ENCODE peak calls at places on chromosomes 5 and 9, in ten cellular contexts. One of them, this sample, is unnamed.

GRCh38 chr9:114207034-114207815 is 51.9 kb downstream of the COL27A1 start:
- DNase-seq in body of pancreas: no peak
- DNase-seq in suprapubic skin: no peak
- DNase-seq in heart left ventricle: peak
- DNase-seq in ovary: no peak
- DNase-seq in A549: peak
- DNase-seq in upper lobe of left lung: no peak
- DNase-seq in right lobe of liver: no peak
- DNase-seq in breast epithelium: peak
- DNase-seq in endothelial cell of umbilical vein: no peak
- DNase-seq in this sample: peak

GRCh38 chr5:161547573-161548471 is 1.3 kb upstream of the GABRB2 start:
- DNase-seq in body of pancreas: peak
- DNase-seq in suprapubic skin: peak
- DNase-seq in heart left ventricle: no peak
- DNase-seq in ovary: no peak
- DNase-seq in A549: peak
- DNase-seq in upper lobe of left lung: peak
- DNase-seq in right lobe of liver: no peak
- DNase-seq in breast epithelium: no peak
- DNase-seq in endothelial cell of umbilical vein: no peak
- DNase-seq in this sample: peak

GRCh38 chr5:93581738-93582414 is 857 bp upstream of the NR2F1-AS1 start:
- DNase-seq in body of pancreas: no peak
- DNase-seq in suprapubic skin: no peak
- DNase-seq in heart left ventricle: no peak
- DNase-seq in ovary: peak
- DNase-seq in A549: peak
- DNase-seq in upper lobe of left lung: no peak
- DNase-seq in right lobe of liver: no peak
- DNase-seq in breast epithelium: no peak
- DNase-seq in endothelial cell of umbilical vein: peak
- DNase-seq in this sample: no peak

GRCh38 chr9:96567203-96567700 is 52.4 kb downstream of the CDC14B start:
- DNase-seq in body of pancreas: no peak
- DNase-seq in suprapubic skin: peak
- DNase-seq in heart left ventricle: no peak
- DNase-seq in ovary: no peak
- DNase-seq in A549: no peak
- DNase-seq in upper lobe of left lung: no peak
- DNase-seq in right lobe of liver: no peak
- DNase-seq in breast epithelium: no peak
- DNase-seq in endothelial cell of umbilical vein: peak
- DNase-seq in this sample: no peak

GRCh38 chr5:158302029-158302428 is 443.1 kb upstream of the CLINT1 start:
- DNase-seq in body of pancreas: no peak
- DNase-seq in suprapubic skin: no peak
- DNase-seq in heart left ventricle: no peak
- DNase-seq in ovary: no peak
- DNase-seq in A549: no peak
- DNase-seq in upper lobe of left lung: no peak
- DNase-seq in right lobe of liver: no peak
- DNase-seq in breast epithelium: no peak
- DNase-seq in endothelial cell of umbilical vein: no peak
- DNase-seq in this sample: no peak

GRCh38 chr5:132000677-132001453 is 10.6 kb downstream of the ACSL6 start:
- DNase-seq in body of pancreas: no peak
- DNase-seq in suprapubic skin: peak
- DNase-seq in heart left ventricle: no peak
- DNase-seq in ovary: no peak
- DNase-seq in A549: no peak
- DNase-seq in upper lobe of left lung: no peak
- DNase-seq in right lobe of liver: no peak
- DNase-seq in breast epithelium: no peak
- DNase-seq in endothelial cell of umbilical vein: no peak
- DNase-seq in this sample: peak

GRCh38 chr5:160555836-160556660 is 134.4 kb downstream of the PTTG1 start:
- DNase-seq in body of pancreas: no peak
- DNase-seq in suprapubic skin: no peak
- DNase-seq in heart left ventricle: no peak
- DNase-seq in ovary: no peak
- DNase-seq in A549: no peak
- DNase-seq in upper lobe of left lung: no peak
- DNase-seq in right lobe of liver: no peak
- DNase-seq in breast epithelium: no peak
- DNase-seq in endothelial cell of umbilical vein: no peak
- DNase-seq in this sample: peak

GRCh38 chr9:105088088-105088487 is 156.4 kb upstream of the SLC44A1 start:
- DNase-seq in body of pancreas: no peak
- DNase-seq in suprapubic skin: no peak
- DNase-seq in heart left ventricle: no peak
- DNase-seq in ovary: no peak
- DNase-seq in A549: no peak
- DNase-seq in upper lobe of left lung: no peak
- DNase-seq in right lobe of liver: no peak
- DNase-seq in breast epithelium: no peak
- DNase-seq in endothelial cell of umbilical vein: no peak
- DNase-seq in this sample: no peak

GRCh38 chr5:82334856-82335255 is 56.7 kb upstream of the RPS23 start:
- DNase-seq in body of pancreas: no peak
- DNase-seq in suprapubic skin: no peak
- DNase-seq in heart left ventricle: no peak
- DNase-seq in ovary: no peak
- DNase-seq in A549: no peak
- DNase-seq in upper lobe of left lung: no peak
- DNase-seq in right lobe of liver: no peak
- DNase-seq in breast epithelium: no peak
- DNase-seq in endothelial cell of umbilical vein: no peak
- DNase-seq in this sample: no peak

GRCh38 chr9:115213777-115214428 is 95.9 kb upstream of the TNC start:
- DNase-seq in body of pancreas: no peak
- DNase-seq in suprapubic skin: no peak
- DNase-seq in heart left ventricle: peak
- DNase-seq in ovary: no peak
- DNase-seq in A549: peak
- DNase-seq in upper lobe of left lung: no peak
- DNase-seq in right lobe of liver: no peak
- DNase-seq in breast epithelium: no peak
- DNase-seq in endothelial cell of umbilical vein: no peak
- DNase-seq in this sample: no peak

DNA sequence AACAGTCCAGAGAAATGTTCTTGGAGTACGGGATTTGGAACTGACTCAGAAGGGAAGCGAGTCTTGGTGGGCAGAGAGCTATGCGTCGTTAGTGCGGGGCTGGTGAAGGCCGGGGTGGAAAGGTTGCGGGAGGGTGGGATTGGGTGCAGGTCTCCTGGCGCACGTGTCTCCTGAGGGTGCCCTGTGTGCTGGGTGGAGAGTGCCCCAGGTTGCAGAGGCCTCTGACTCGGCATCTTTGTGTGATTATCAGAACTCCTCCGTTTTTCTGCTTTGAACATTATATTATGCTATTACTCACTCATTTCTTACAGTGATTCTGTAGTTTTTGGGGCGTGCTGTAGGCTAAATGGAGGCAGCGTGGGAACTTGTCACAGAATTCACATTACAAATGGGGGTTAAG is 11.4 kb downstream of the CEP72 start:
- DNase-seq in body of pancreas: no peak
- DNase-seq in suprapubic skin: no peak
- DNase-seq in heart left ventricle: no peak
- DNase-seq in ovary: no peak
- DNase-seq in A549: no peak
- DNase-seq in upper lobe of left lung: no peak
- DNase-seq in right lobe of liver: no peak
- DNase-seq in breast epithelium: no peak
- DNase-seq in endothelial cell of umbilical vein: no peak
- DNase-seq in this sample: no peak
- TF ChIP-seq POLR2A in body of pancreas: no peak
- TF ChIP-seq POLR2A in suprapubic skin: no peak
- TF ChIP-seq POLR2A in heart left ventricle: no peak
- TF ChIP-seq POLR2A in ovary: no peak
- TF ChIP-seq POLR2A in A549: no peak
- TF ChIP-seq POLR2A in upper lobe of left lung: no peak
- TF ChIP-seq POLR2A in right lobe of liver: no peak
- TF ChIP-seq POLR2A in breast epithelium: no peak
- TF ChIP-seq POLR2A in endothelial cell of umbilical vein: no peak
- TF ChIP-seq POLR2A in this sample: no peak

GRCh38 chr5:107570805-107571531 is 99.8 kb downstream of the EFNA5 start:
- DNase-seq in body of pancreas: no peak
- DNase-seq in suprapubic skin: no peak
- DNase-seq in heart left ventricle: peak
- DNase-seq in ovary: no peak
- DNase-seq in A549: peak
- DNase-seq in upper lobe of left lung: no peak
- DNase-seq in right lobe of liver: peak
- DNase-seq in breast epithelium: no peak
- DNase-seq in endothelial cell of umbilical vein: peak
- DNase-seq in this sample: peak

GRCh38 chr5:107567901-107568671 is 102.7 kb downstream of the EFNA5 start:
- DNase-seq in body of pancreas: no peak
- DNase-seq in suprapubic skin: no peak
- DNase-seq in heart left ventricle: no peak
- DNase-seq in ovary: no peak
- DNase-seq in A549: no peak
- DNase-seq in upper lobe of left lung: no peak
- DNase-seq in right lobe of liver: no peak
- DNase-seq in breast epithelium: no peak
- DNase-seq in endothelial cell of umbilical vein: no peak
- DNase-seq in this sample: no peak

GRCh38 chr5:107572800-107573368 is 97.9 kb downstream of the EFNA5 start:
- DNase-seq in body of pancreas: no peak
- DNase-seq in suprapubic skin: no peak
- DNase-seq in heart left ventricle: no peak
- DNase-seq in ovary: no peak
- DNase-seq in A549: no peak
- DNase-seq in upper lobe of left lung: no peak
- DNase-seq in right lobe of liver: no peak
- DNase-seq in breast epithelium: no peak
- DNase-seq in endothelial cell of umbilical vein: no peak
- DNase-seq in this sample: no peak

GRCh38 chr5:107576155-107576554 is 94.6 kb downstream of the EFNA5 start:
- DNase-seq in body of pancreas: no peak
- DNase-seq in suprapubic skin: no peak
- DNase-seq in heart left ventricle: no peak
- DNase-seq in ovary: no peak
- DNase-seq in A549: no peak
- DNase-seq in upper lobe of left lung: no peak
- DNase-seq in right lobe of liver: no peak
- DNase-seq in breast epithelium: no peak
- DNase-seq in endothelial cell of umbilical vein: peak
- DNase-seq in this sample: no peak

GRCh38 chr5:107571621-107572489 is 98.9 kb downstream of the EFNA5 start:
- DNase-seq in body of pancreas: peak
- DNase-seq in suprapubic skin: peak
- DNase-seq in heart left ventricle: peak
- DNase-seq in ovary: peak
- DNase-seq in A549: peak
- DNase-seq in upper lobe of left lung: peak
- DNase-seq in right lobe of liver: peak
- DNase-seq in breast epithelium: peak
- DNase-seq in endothelial cell of umbilical vein: peak
- DNase-seq in this sample: peak
- TF ChIP-seq POLR2A in body of pancreas: no peak
- TF ChIP-seq POLR2A in suprapubic skin: no peak
- TF ChIP-seq POLR2A in heart left ventricle: no peak
- TF ChIP-seq POLR2A in ovary: no peak
- TF ChIP-seq POLR2A in A549: no peak
- TF ChIP-seq POLR2A in upper lobe of left lung: no peak
- TF ChIP-seq POLR2A in right lobe of liver: no peak
- TF ChIP-seq POLR2A in breast epithelium: no peak
- TF ChIP-seq POLR2A in endothelial cell of umbilical vein: no peak
- TF ChIP-seq POLR2A in this sample: peak

GRCh38 chr5:133017964-133018363 is 8.4 kb downstream of the ZCCHC10 start:
- DNase-seq in body of pancreas: no peak
- DNase-seq in suprapubic skin: no peak
- DNase-seq in heart left ventricle: no peak
- DNase-seq in ovary: no peak
- DNase-seq in A549: no peak
- DNase-seq in upper lobe of left lung: no peak
- DNase-seq in right lobe of liver: no peak
- DNase-seq in breast epithelium: no peak
- DNase-seq in endothelial cell of umbilical vein: no peak
- DNase-seq in this sample: no peak

GRCh38 chr5:133015466-133015865 is 10.9 kb downstream of the ZCCHC10 start:
- DNase-seq in body of pancreas: no peak
- DNase-seq in suprapubic skin: no peak
- DNase-seq in heart left ventricle: no peak
- DNase-seq in ovary: no peak
- DNase-seq in A549: no peak
- DNase-seq in upper lobe of left lung: no peak
- DNase-seq in right lobe of liver: no peak
- DNase-seq in breast epithelium: no peak
- DNase-seq in endothelial cell of umbilical vein: no peak
- DNase-seq in this sample: no peak
- TF ChIP-seq POLR2A in body of pancreas: no peak
- TF ChIP-seq POLR2A in suprapubic skin: no peak
- TF ChIP-seq POLR2A in heart left ventricle: no peak
- TF ChIP-seq POLR2A in ovary: no peak
- TF ChIP-seq POLR2A in A549: no peak
- TF ChIP-seq POLR2A in upper lobe of left lung: no peak
- TF ChIP-seq POLR2A in right lobe of liver: no peak
- TF ChIP-seq POLR2A in breast epithelium: no peak
- TF ChIP-seq POLR2A in endothelial cell of umbilical vein: no peak
- TF ChIP-seq POLR2A in this sample: no peak

GRCh38 chr5:112546946-112547647 is 128.0 kb upstream of the EPB41L4A start:
- DNase-seq in body of pancreas: no peak
- DNase-seq in suprapubic skin: no peak
- DNase-seq in heart left ventricle: no peak
- DNase-seq in ovary: no peak
- DNase-seq in A549: no peak
- DNase-seq in upper lobe of left lung: no peak
- DNase-seq in right lobe of liver: no peak
- DNase-seq in breast epithelium: no peak
- DNase-seq in endothelial cell of umbilical vein: no peak
- DNase-seq in this sample: no peak

GRCh38 chr5:112549127-112549526 is 130.1 kb upstream of the EPB41L4A start:
- DNase-seq in body of pancreas: no peak
- DNase-seq in suprapubic skin: no peak
- DNase-seq in heart left ventricle: no peak
- DNase-seq in ovary: no peak
- DNase-seq in A549: no peak
- DNase-seq in upper lobe of left lung: no peak
- DNase-seq in right lobe of liver: no peak
- DNase-seq in breast epithelium: no peak
- DNase-seq in endothelial cell of umbilical vein: no peak
- DNase-seq in this sample: peak

GRCh38 chr5:112551437-112552018 is 132.5 kb upstream of the EPB41L4A start:
- DNase-seq in body of pancreas: peak
- DNase-seq in suprapubic skin: no peak
- DNase-seq in heart left ventricle: no peak
- DNase-seq in ovary: no peak
- DNase-seq in A549: peak
- DNase-seq in upper lobe of left lung: no peak
- DNase-seq in right lobe of liver: no peak
- DNase-seq in breast epithelium: peak
- DNase-seq in endothelial cell of umbilical vein: peak
- DNase-seq in this sample: peak

GRCh38 chr5:112548246-112548982 is 129.3 kb upstream of the EPB41L4A start:
- DNase-seq in body of pancreas: no peak
- DNase-seq in suprapubic skin: no peak
- DNase-seq in heart left ventricle: no peak
- DNase-seq in ovary: no peak
- DNase-seq in A549: peak
- DNase-seq in upper lobe of left lung: no peak
- DNase-seq in right lobe of liver: no peak
- DNase-seq in breast epithelium: no peak
- DNase-seq in endothelial cell of umbilical vein: peak
- DNase-seq in this sample: no peak

GRCh38 chr5:112549605-112550161 is 130.6 kb upstream of the EPB41L4A start:
- DNase-seq in body of pancreas: no peak
- DNase-seq in suprapubic skin: no peak
- DNase-seq in heart left ventricle: no peak
- DNase-seq in ovary: no peak
- DNase-seq in A549: no peak
- DNase-seq in upper lobe of left lung: no peak
- DNase-seq in right lobe of liver: no peak
- DNase-seq in breast epithelium: no peak
- DNase-seq in endothelial cell of umbilical vein: no peak
- DNase-seq in this sample: no peak
- TF ChIP-seq POLR2A in body of pancreas: no peak
- TF ChIP-seq POLR2A in suprapubic skin: no peak
- TF ChIP-seq POLR2A in heart left ventricle: no peak
- TF ChIP-seq POLR2A in ovary: no peak
- TF ChIP-seq POLR2A in A549: no peak
- TF ChIP-seq POLR2A in upper lobe of left lung: no peak
- TF ChIP-seq POLR2A in right lobe of liver: no peak
- TF ChIP-seq POLR2A in breast epithelium: no peak
- TF ChIP-seq POLR2A in endothelial cell of umbilical vein: no peak
- TF ChIP-seq POLR2A in this sample: no peak

This sample was measured in transverse colon.